ENCODE peak calls at places on chromosomes 13 and 19, in eight cellular contexts. C is body of pancreas, K is transverse colon, H is gastrocnemius medialis, M is A549, I is adrenal gland, G is esophagus squamous epithelium, F is testis. L is an unnamed sample.

GRCh38 chr13:44969858-44970484 is 19.3 kb downstream of the NUFIP1 start:
- DNase-seq in H (no peak), C (no peak), I (no peak), M (peak), K (no peak), G (no peak), F (no peak), L (no peak)

GRCh38 chr19:18513868-18514267 is 8.0 kb downstream of the ELL start:
- DNase-seq in C (no peak), G (no peak), H (peak), I (no peak), K (no peak), F (peak), M (no peak), L (peak)

GRCh38 chr13:29454931-29455481 is 140.5 kb downstream of the SLC7A1 start:
- DNase-seq in K (no peak), C (peak), G (no peak), H (no peak), F (no peak), I (no peak), M (peak), L (no peak)

GRCh38 chr13:99310382-99311031 is 3.3 kb upstream of the GPR183 start:
- DNase-seq in C (no peak), H (no peak), G (no peak), F (no peak), M (no peak), I (no peak), K (no peak), L (no peak)

GRCh38 chr13:48263196-48263595 is 30.2 kb downstream of the ITM2B start:
- DNase-seq in M (no peak), I (no peak), C (no peak), F (no peak), K (no peak), G (no peak), H (no peak), L (no peak)

GRCh38 chr13:110138009-110138699 is 168.8 kb downstream of the COL4A1 start:
- DNase-seq in H (peak), M (peak), K (peak), C (peak), I (peak), F (peak), G (no peak), L (no peak)

GRCh38 chr19:33947565-33947964 is 150.9 kb downstream of the KCTD15 start:
- DNase-seq in H (no peak), C (no peak), G (no peak), M (no peak), F (no peak), K (no peak), I (peak), L (no peak)

GRCh38 chr19:13195678-13196077 is 45.5 kb downstream of the IER2 start:
- DNase-seq in F (no peak), M (no peak), C (peak), I (no peak), H (no peak), K (peak), G (no peak), L (no peak)

GRCh38 chr19:18135712-18136584 is 17.0 kb upstream of the PIK3R2 start:
- DNase-seq in H (no peak), K (peak), F (no peak), C (peak), I (no peak), G (no peak), M (no peak), L (no peak)

GRCh38 chr13:67063036-67063435 is 167.1 kb downstream of the PCDH9 start:
- DNase-seq in K (no peak), M (no peak), C (no peak), F (no peak), H (no peak), I (no peak), G (no peak), L (no peak)

GRCh38 chr13:80463673-80464352 is 122.9 kb upstream of the SPRY2 start:
- DNase-seq in H (no peak), M (no peak), F (no peak), C (no peak), I (peak), G (no peak), K (no peak), L (no peak)

GRCh38 chr13:25886438-25887214 is 165.2 kb downstream of the SHISA2 start:
- DNase-seq in M (no peak), C (no peak), H (no peak), I (no peak), F (no peak), G (no peak), K (no peak), L (no peak)

GRCh38 chr13:111090169-111090568 is 24.9 kb upstream of the ARHGEF7 start:
- DNase-seq in F (no peak), I (no peak), G (no peak), C (no peak), M (no peak), K (no peak), H (no peak), L (no peak)

GRCh38 chr13:41064493-41064892 is 3.2 kb downstream of the WBP4 start:
- DNase-seq in H (no peak), I (no peak), M (no peak), C (no peak), F (no peak), K (no peak), G (no peak), L (no peak)

GRCh38 chr19:5719274-5719960 is 529 bp downstream of the LONP1 start:
- DNase-seq in K (no peak), I (peak), G (no peak), F (no peak), C (no peak), M (no peak), H (no peak), L (no peak)

GRCh38 chr13:111114362-111115050 is 604 bp upstream of the ARHGEF7 start:
- DNase-seq in C (peak), M (no peak), F (peak), I (peak), K (peak), H (peak), G (no peak), L (peak)

GRCh38 chr13:29499766-29500165 is 95.7 kb downstream of the SLC7A1 start:
- DNase-seq in C (no peak), M (no peak), F (no peak), K (no peak), G (no peak), I (no peak), H (no peak), L (no peak)

GRCh38 chr13:52707375-52707774 is 32.2 kb downstream of the CNMD start:
- DNase-seq in I (no peak), C (no peak), M (no peak), K (no peak), H (no peak), F (no peak), G (no peak), L (no peak)

GRCh38 chr13:45615501-45616101 is at the start of gene ERICH6B:
- DNase-seq in G (no peak), K (no peak), C (peak), F (peak), H (no peak), I (peak), M (no peak), L (peak)

GRCh38 chr13:44116562-44117315 is 237.0 kb downstream of the LACC1 start:
- DNase-seq in C (no peak), I (no peak), K (no peak), F (no peak), M (no peak), H (no peak), G (no peak), L (no peak)

GRCh38 chr19:14505488-14506239 is 9.7 kb upstream of the GIPC1 start:
- DNase-seq in G (no peak), F (no peak), K (peak), H (no peak), M (peak), I (no peak), C (peak), L (no peak)

GRCh38 chr19:36604656-36605100 is 435 bp upstream of the ZNF382 start:
- DNase-seq in M (no peak), C (peak), H (peak), I (peak), K (peak), G (no peak), F (peak), L (peak)

GRCh38 chr13:97328222-97328790 is 105.7 kb upstream of the RAP2A start:
- DNase-seq in M (no peak), I (peak), C (no peak), K (no peak), G (no peak), H (no peak), F (peak), L (peak)

GRCh38 chr13:114116734-114117133 is 15.7 kb downstream of the RASA3 start:
- DNase-seq in H (no peak), F (no peak), I (peak), M (no peak), G (no peak), K (no peak), C (no peak), L (no peak)

GRCh38 chr19:1069009-1069779 is 2.2 kb downstream of the ARHGAP45 start:
- DNase-seq in C (peak), F (peak), M (no peak), G (no peak), K (peak), I (peak), H (peak), L (peak)

GRCh38 chr19:30085394-30085793 is 143.4 kb downstream of the URI1 start:
- DNase-seq in G (no peak), K (no peak), H (no peak), F (peak), M (no peak), C (peak), I (peak), L (no peak)

GRCh38 chr19:33950141-33950805 is 153.6 kb downstream of the KCTD15 start:
- DNase-seq in C (no peak), M (no peak), I (peak), G (no peak), F (no peak), H (no peak), K (no peak), L (no peak)

GRCh38 chr19:11447347-11448262 is 12.2 kb downstream of the PRKCSH start:
- DNase-seq in F (no peak), G (no peak), C (no peak), I (no peak), M (no peak), H (no peak), K (no peak), L (no peak)

GRCh38 chr19:11446271-11446651 is 10.8 kb downstream of the PRKCSH start:
- DNase-seq in F (no peak), K (no peak), I (no peak), H (no peak), G (no peak), M (no peak), C (no peak), L (no peak)

GRCh38 chr19:11445141-11445540 is 9.7 kb downstream of the PRKCSH start:
- DNase-seq in M (no peak), F (no peak), K (no peak), I (no peak), H (no peak), C (no peak), G (no peak), L (no peak)

GRCh38 chr19:11448410-11448809 is 13.0 kb downstream of the PRKCSH start:
- DNase-seq in F (no peak), K (no peak), C (no peak), M (no peak), I (no peak), H (no peak), G (no peak), L (no peak)

DNA sequence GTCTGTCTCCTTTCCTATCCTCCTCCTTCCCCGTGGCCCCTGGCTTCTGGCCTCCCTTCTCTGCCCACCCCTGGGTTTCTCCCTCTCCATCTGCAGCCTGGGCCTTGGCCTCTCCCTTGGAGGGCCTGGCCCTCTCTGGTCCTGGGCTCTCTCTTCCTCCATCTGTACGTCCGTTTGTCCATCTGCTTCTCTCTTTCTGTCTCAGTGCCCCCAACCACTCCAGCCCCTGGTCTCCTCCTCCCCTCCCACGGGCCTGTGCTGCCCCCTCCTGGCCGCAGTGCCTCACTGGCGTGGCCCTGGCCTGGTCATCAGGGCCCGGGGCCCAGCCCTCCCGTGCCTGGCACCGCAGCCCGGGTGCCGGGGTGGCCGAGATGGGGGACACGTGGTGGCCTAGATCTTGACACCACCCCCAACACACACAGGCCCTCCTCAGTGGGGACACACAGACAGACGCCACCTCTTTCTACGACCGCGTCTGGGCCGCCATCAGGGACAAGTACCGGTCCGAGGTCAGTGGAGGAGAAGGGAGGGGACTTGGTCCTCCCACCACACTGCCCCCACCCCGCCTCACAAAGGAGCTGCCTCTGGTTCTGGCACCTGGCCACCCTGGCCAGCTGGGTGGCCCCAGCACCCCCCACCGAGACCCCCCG is 11.3 kb downstream of the PRKCSH start:
- DNase-seq in C (peak), H (no peak), I (peak), M (peak), G (no peak), F (no peak), K (peak), L (peak)
- TF ChIP-seq CTCF in C (peak), H (peak), I (peak), M (peak), G (peak), F (peak), K (peak), L (peak)

GRCh38 chr19:38693380-38694223 is 46.2 kb downstream of the ACTN4 start:
- DNase-seq in F (no peak), H (no peak), K (peak), G (no peak), M (peak), C (peak), I (no peak), L (no peak)
- TF ChIP-seq POLR2A in F (no peak), H (no peak), K (no peak), G (peak), M (no peak), C (peak), I (peak), L (peak)

GRCh38 chr13:87057807-87058520 is 613.2 kb upstream of the SLITRK5 start:
- DNase-seq in I (no peak), G (no peak), M (no peak), F (no peak), K (no peak), H (no peak), C (no peak), L (no peak)

GRCh38 chr13:87052731-87053130 is 618.4 kb upstream of the SLITRK5 start:
- DNase-seq in I (no peak), K (no peak), F (no peak), C (no peak), M (no peak), G (no peak), H (no peak), L (no peak)
- TF ChIP-seq CTCF in I (no peak), K (no peak), F (no peak), C (no peak), M (no peak), G (no peak), H (no peak), L (no peak)

GRCh38 chr13:112582305-112582704 is 5.6 kb downstream of the TUBGCP3 start:
- DNase-seq in M (no peak), I (no peak), G (no peak), F (no peak), H (no peak), C (no peak), K (no peak), L (no peak)

GRCh38 chr13:112580912-112581311 is 7.0 kb downstream of the TUBGCP3 start:
- DNase-seq in G (no peak), H (no peak), C (no peak), F (no peak), I (no peak), K (no peak), M (no peak), L (no peak)

GRCh38 chr13:112586334-112586733 is 1.6 kb downstream of the TUBGCP3 start:
- DNase-seq in K (no peak), G (no peak), H (no peak), C (no peak), I (no peak), F (no peak), M (no peak), L (no peak)

GRCh38 chr13:112580211-112580610 is 7.7 kb downstream of the TUBGCP3 start:
- DNase-seq in G (no peak), F (no peak), C (no peak), K (no peak), M (no peak), I (no peak), H (no peak), L (no peak)

DNA sequence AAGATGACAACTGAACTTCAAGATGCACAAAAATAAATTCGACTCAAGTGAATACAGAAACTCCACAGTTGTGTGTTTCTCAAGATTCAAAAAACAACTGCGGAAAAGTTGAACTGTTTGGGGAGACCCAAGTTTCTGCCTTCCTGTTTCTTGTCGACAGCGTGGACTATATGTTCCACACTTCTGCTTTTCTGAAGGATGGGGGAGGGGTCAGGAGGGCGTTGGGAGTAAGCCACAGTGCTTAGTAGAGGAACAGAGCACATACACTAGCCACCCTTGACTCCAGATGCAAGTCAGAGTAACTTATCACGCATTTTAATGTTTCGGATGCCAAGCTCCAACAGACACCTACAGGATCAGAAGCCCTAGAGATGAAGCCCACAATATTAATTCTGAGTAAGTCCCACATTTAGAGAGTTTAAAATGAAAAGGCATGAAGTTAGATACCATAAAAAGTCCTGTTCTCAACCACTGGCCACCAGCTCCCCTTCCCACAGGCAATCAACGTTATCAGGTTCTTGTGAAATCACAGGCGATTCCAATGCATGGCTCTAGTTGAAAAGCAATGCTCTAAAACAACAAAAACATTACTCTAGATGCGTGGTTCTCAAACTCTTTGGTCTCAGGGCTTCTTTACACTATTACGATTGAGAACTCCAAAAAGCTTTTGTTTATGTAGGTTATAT is 4.2 kb downstream of the TUBGCP3 start:
- DNase-seq in I (peak), M (no peak), K (peak), G (no peak), H (peak), C (no peak), F (peak), L (no peak)
- TF ChIP-seq POLR2A in I (no peak), M (no peak), K (no peak), G (no peak), H (no peak), C (no peak), F (no peak), L (no peak)

GRCh38 chr19:39543477-39543857 is 3.5 kb upstream of the EID2 start:
- DNase-seq in M (no peak), H (no peak), F (no peak), K (no peak), I (no peak), C (no peak), G (no peak), L (no peak)

GRCh38 chr19:39539165-39539518 is 819 bp downstream of the EID2 start:
- DNase-seq in H (no peak), K (no peak), I (peak), M (peak), C (no peak), F (no peak), G (no peak), L (no peak)

GRCh38 chr19:39542198-39542597 is 2.2 kb upstream of the EID2 start:
- DNase-seq in F (no peak), H (no peak), C (no peak), K (no peak), G (no peak), I (no peak), M (no peak), L (no peak)

GRCh38 chr19:39540333-39540673 is 342 bp upstream of the EID2 start:
- DNase-seq in I (no peak), F (no peak), H (no peak), C (no peak), G (no peak), M (no peak), K (no peak), L (no peak)

GRCh38 chr19:39539519-39540332 is at the start of gene EID2:
- DNase-seq in M (peak), F (peak), G (peak), C (peak), H (peak), I (peak), K (peak), L (peak)
- TF ChIP-seq CTCF in M (peak), F (peak), G (peak), C (peak), H (peak), I (peak), K (peak), L (peak)

DNA sequence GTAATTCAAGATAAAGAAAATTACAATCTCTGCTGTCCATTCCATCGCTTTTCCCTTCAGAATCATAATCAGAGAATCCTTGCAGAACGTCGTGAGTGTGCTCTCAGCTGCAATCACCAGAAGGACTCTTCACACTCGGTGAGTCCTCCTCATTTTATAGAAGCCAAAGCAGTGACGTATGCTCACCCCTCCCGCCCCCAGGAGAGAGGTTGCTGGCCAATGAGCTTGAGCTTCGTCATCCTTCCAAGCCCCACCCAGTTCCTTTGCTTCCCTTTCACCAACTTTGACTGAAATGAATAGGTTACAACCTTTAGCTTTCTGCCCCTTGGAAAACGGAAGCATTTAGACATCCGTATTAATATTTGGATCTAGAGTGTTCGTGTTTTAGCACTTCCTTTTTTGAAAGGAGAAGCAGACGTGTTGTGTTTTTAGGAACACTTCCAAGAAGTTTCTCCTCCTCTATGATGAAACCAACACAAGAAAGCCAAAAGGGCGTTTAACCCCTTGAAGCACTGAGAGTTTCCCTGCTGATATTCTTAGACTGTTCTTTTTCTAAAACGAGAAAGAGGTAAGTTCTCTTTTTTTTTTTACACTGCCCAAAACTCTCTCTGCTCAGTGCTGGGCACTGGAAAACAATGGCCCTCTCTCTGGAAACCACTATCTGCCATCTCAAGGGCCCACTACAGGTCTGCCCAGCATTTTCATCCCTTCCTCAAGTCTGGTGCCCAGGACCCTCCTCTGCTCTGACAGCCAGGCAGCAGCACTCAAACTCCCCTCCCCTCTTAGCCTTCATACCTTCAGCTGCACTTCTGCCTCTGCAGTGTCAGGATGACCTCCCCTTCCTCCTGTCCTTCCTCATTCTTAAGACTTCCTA is 44.3 kb upstream of the CEACAM21 start:
- DNase-seq in M (peak), G (peak), H (peak), C (peak), I (peak), K (peak), F (peak), L (peak)
- TF ChIP-seq POLR2A in M (no peak), G (peak), H (peak), C (no peak), I (peak), K (peak), F (no peak), L (peak)

GRCh38 chr19:45758921-45759320 is 10.1 kb downstream of the SIX5 start:
- DNase-seq in F (no peak), I (no peak), H (no peak), C (no peak), M (no peak), G (no peak), K (no peak), L (no peak)

GRCh38 chr19:45754323-45754722 is 14.7 kb downstream of the SIX5 start:
- DNase-seq in M (no peak), I (no peak), H (no peak), F (no peak), K (no peak), G (no peak), C (no peak), L (no peak)

GRCh38 chr19:45757696-45758095 is 11.4 kb downstream of the SIX5 start:
- DNase-seq in K (no peak), C (no peak), G (no peak), H (no peak), M (no peak), I (no peak), F (no peak), L (no peak)

GRCh38 chr19:45752639-45753038 is 16.4 kb downstream of the SIX5 start:
- DNase-seq in F (no peak), G (no peak), M (no peak), H (no peak), K (no peak), I (no peak), C (no peak), L (no peak)

GRCh38 chr19:45753548-45753947 is 15.5 kb downstream of the SIX5 start:
- DNase-seq in M (no peak), C (peak), G (no peak), K (no peak), F (no peak), I (no peak), H (no peak), L (no peak)
- TF ChIP-seq CTCF in M (no peak), C (no peak), G (no peak), K (no peak), F (no peak), I (no peak), H (no peak), L (no peak)